ENCODE peak calls at places on chromosomes 1 and 21, in eight cellular contexts. One of them, this sample, is unnamed.

GRCh38 chr1:15273274-15273673 is 26.3 kb downstream of the FHAD1 start:
- DNase-seq in AG20443: no peak
- DNase-seq in aorta: no peak
- DNase-seq in RWPE1: no peak
- DNase-seq in iPS-NIHi11: no peak
- DNase-seq in amygdala: no peak
- DNase-seq in activated CD4-positive, alpha-beta T cell treated with anti-CD3 and anti-CD28 coated beads for 48 hours: no peak
- DNase-seq in astrocyte of the spinal cord: no peak
- DNase-seq in this sample: no peak

GRCh38 chr1:65924471-65924870 is 131.8 kb downstream of the PDE4B start:
- DNase-seq in AG20443: peak
- DNase-seq in aorta: no peak
- DNase-seq in RWPE1: no peak
- DNase-seq in iPS-NIHi11: no peak
- DNase-seq in amygdala: no peak
- DNase-seq in activated CD4-positive, alpha-beta T cell treated with anti-CD3 and anti-CD28 coated beads for 48 hours: no peak
- DNase-seq in astrocyte of the spinal cord: peak
- DNase-seq in this sample: no peak

GRCh38 chr1:205004296-205004813 is 38.7 kb upstream of the CNTN2 start:
- DNase-seq in AG20443: no peak
- DNase-seq in aorta: no peak
- DNase-seq in RWPE1: no peak
- DNase-seq in iPS-NIHi11: no peak
- DNase-seq in amygdala: no peak
- DNase-seq in activated CD4-positive, alpha-beta T cell treated with anti-CD3 and anti-CD28 coated beads for 48 hours: no peak
- DNase-seq in astrocyte of the spinal cord: no peak
- DNase-seq in this sample: no peak

GRCh38 chr21:25039461-25040380 is 567.6 kb downstream of the MRPL39 start:
- DNase-seq in AG20443: no peak
- DNase-seq in aorta: no peak
- DNase-seq in RWPE1: no peak
- DNase-seq in iPS-NIHi11: no peak
- DNase-seq in amygdala: no peak
- DNase-seq in activated CD4-positive, alpha-beta T cell treated with anti-CD3 and anti-CD28 coated beads for 48 hours: no peak
- DNase-seq in astrocyte of the spinal cord: peak
- DNase-seq in this sample: no peak

GRCh38 chr1:100187912-100188311 is 9.9 kb upstream of the LRRC39 start:
- DNase-seq in AG20443: peak
- DNase-seq in aorta: no peak
- DNase-seq in RWPE1: no peak
- DNase-seq in iPS-NIHi11: no peak
- DNase-seq in amygdala: no peak
- DNase-seq in activated CD4-positive, alpha-beta T cell treated with anti-CD3 and anti-CD28 coated beads for 48 hours: no peak
- DNase-seq in astrocyte of the spinal cord: peak
- DNase-seq in this sample: no peak

GRCh38 chr21:43598416-43599120 is 60.7 kb downstream of the HSF2BP start:
- DNase-seq in AG20443: no peak
- DNase-seq in aorta: no peak
- DNase-seq in RWPE1: no peak
- DNase-seq in iPS-NIHi11: no peak
- DNase-seq in amygdala: no peak
- DNase-seq in activated CD4-positive, alpha-beta T cell treated with anti-CD3 and anti-CD28 coated beads for 48 hours: no peak
- DNase-seq in astrocyte of the spinal cord: peak
- DNase-seq in this sample: no peak

GRCh38 chr1:19909392-19909791 is 14.0 kb downstream of the PLA2G2E start:
- DNase-seq in AG20443: no peak
- DNase-seq in aorta: no peak
- DNase-seq in RWPE1: no peak
- DNase-seq in iPS-NIHi11: no peak
- DNase-seq in amygdala: no peak
- DNase-seq in activated CD4-positive, alpha-beta T cell treated with anti-CD3 and anti-CD28 coated beads for 48 hours: no peak
- DNase-seq in astrocyte of the spinal cord: no peak
- DNase-seq in this sample: no peak

GRCh38 chr1:85372683-85373446 is 92.1 kb downstream of the DDAH1 start:
- DNase-seq in AG20443: peak
- DNase-seq in aorta: no peak
- DNase-seq in RWPE1: peak
- DNase-seq in iPS-NIHi11: no peak
- DNase-seq in amygdala: no peak
- DNase-seq in activated CD4-positive, alpha-beta T cell treated with anti-CD3 and anti-CD28 coated beads for 48 hours: no peak
- DNase-seq in astrocyte of the spinal cord: peak
- DNase-seq in this sample: no peak

GRCh38 chr1:111236806-111237205 is 9.3 kb downstream of the CHI3L2 start:
- DNase-seq in AG20443: no peak
- DNase-seq in aorta: no peak
- DNase-seq in RWPE1: no peak
- DNase-seq in iPS-NIHi11: no peak
- DNase-seq in amygdala: no peak
- DNase-seq in activated CD4-positive, alpha-beta T cell treated with anti-CD3 and anti-CD28 coated beads for 48 hours: no peak
- DNase-seq in astrocyte of the spinal cord: no peak
- DNase-seq in this sample: no peak

GRCh38 chr21:32346951-32347350 is 45.9 kb downstream of the URB1 start:
- DNase-seq in AG20443: no peak
- DNase-seq in aorta: no peak
- DNase-seq in RWPE1: no peak
- DNase-seq in iPS-NIHi11: no peak
- DNase-seq in amygdala: no peak
- DNase-seq in activated CD4-positive, alpha-beta T cell treated with anti-CD3 and anti-CD28 coated beads for 48 hours: no peak
- DNase-seq in astrocyte of the spinal cord: no peak
- DNase-seq in this sample: no peak

GRCh38 chr1:11229178-11229577 is 33.2 kb downstream of the MTOR start:
- DNase-seq in AG20443: no peak
- DNase-seq in aorta: no peak
- DNase-seq in RWPE1: no peak
- DNase-seq in iPS-NIHi11: no peak
- DNase-seq in amygdala: no peak
- DNase-seq in activated CD4-positive, alpha-beta T cell treated with anti-CD3 and anti-CD28 coated beads for 48 hours: no peak
- DNase-seq in astrocyte of the spinal cord: no peak
- DNase-seq in this sample: no peak

GRCh38 chr1:172967936-172968335 is 82.8 kb downstream of the TNFSF18 start:
- DNase-seq in AG20443: peak
- DNase-seq in aorta: no peak
- DNase-seq in RWPE1: no peak
- DNase-seq in iPS-NIHi11: no peak
- DNase-seq in amygdala: no peak
- DNase-seq in activated CD4-positive, alpha-beta T cell treated with anti-CD3 and anti-CD28 coated beads for 48 hours: no peak
- DNase-seq in astrocyte of the spinal cord: no peak
- DNase-seq in this sample: no peak

GRCh38 chr1:75233302-75233929 is 99.2 kb downstream of the LHX8 start:
- DNase-seq in AG20443: peak
- DNase-seq in aorta: no peak
- DNase-seq in RWPE1: peak
- DNase-seq in iPS-NIHi11: peak
- DNase-seq in amygdala: no peak
- DNase-seq in activated CD4-positive, alpha-beta T cell treated with anti-CD3 and anti-CD28 coated beads for 48 hours: no peak
- DNase-seq in astrocyte of the spinal cord: peak
- DNase-seq in this sample: peak

GRCh38 chr1:30412241-30413110 is 310.9 kb downstream of the MATN1 start:
- DNase-seq in AG20443: peak
- DNase-seq in aorta: no peak
- DNase-seq in RWPE1: no peak
- DNase-seq in iPS-NIHi11: no peak
- DNase-seq in amygdala: no peak
- DNase-seq in activated CD4-positive, alpha-beta T cell treated with anti-CD3 and anti-CD28 coated beads for 48 hours: no peak
- DNase-seq in astrocyte of the spinal cord: no peak
- DNase-seq in this sample: no peak

GRCh38 chr1:234114648-234115307 is 210.3 kb downstream of the SLC35F3 start:
- DNase-seq in AG20443: peak
- DNase-seq in aorta: no peak
- DNase-seq in RWPE1: peak
- DNase-seq in iPS-NIHi11: peak
- DNase-seq in amygdala: no peak
- DNase-seq in activated CD4-positive, alpha-beta T cell treated with anti-CD3 and anti-CD28 coated beads for 48 hours: peak
- DNase-seq in astrocyte of the spinal cord: peak
- DNase-seq in this sample: peak

GRCh38 chr1:205782627-205783470 is 7.6 kb upstream of the RAB29 start:
- DNase-seq in AG20443: no peak
- DNase-seq in aorta: no peak
- DNase-seq in RWPE1: no peak
- DNase-seq in iPS-NIHi11: no peak
- DNase-seq in amygdala: no peak
- DNase-seq in activated CD4-positive, alpha-beta T cell treated with anti-CD3 and anti-CD28 coated beads for 48 hours: no peak
- DNase-seq in astrocyte of the spinal cord: no peak
- DNase-seq in this sample: no peak

GRCh38 chr1:14987829-14988603 is 165.5 kb upstream of the TMEM51 start:
- DNase-seq in AG20443: peak
- DNase-seq in aorta: peak
- DNase-seq in RWPE1: no peak
- DNase-seq in iPS-NIHi11: no peak
- DNase-seq in amygdala: no peak
- DNase-seq in activated CD4-positive, alpha-beta T cell treated with anti-CD3 and anti-CD28 coated beads for 48 hours: no peak
- DNase-seq in astrocyte of the spinal cord: no peak
- DNase-seq in this sample: no peak

GRCh38 chr21:23936224-23936623 is 1671.1 kb downstream of the MRPL39 start:
- DNase-seq in AG20443: no peak
- DNase-seq in aorta: no peak
- DNase-seq in RWPE1: no peak
- DNase-seq in iPS-NIHi11: no peak
- DNase-seq in amygdala: no peak
- DNase-seq in activated CD4-positive, alpha-beta T cell treated with anti-CD3 and anti-CD28 coated beads for 48 hours: no peak
- DNase-seq in astrocyte of the spinal cord: peak
- DNase-seq in this sample: no peak